ENCODE peak calls at places on chromosome 11, in eight cellular contexts. O, D, U, B, L, N, J and I are unnamed samples.
A peak's percentile ranks its signal among the peaks of the same experiment; 100 is the strongest.

GRCh38 chr11:12771875-12772274 is 97.7 kb downstream of the TEAD1 start:
- DNase-seq in N (no peak), B (peak; percentile 15), J (no peak), O (no peak), L (no peak), U (no peak), D (peak; percentile 25), I (no peak)

GRCh38 chr11:113193077-113193476 is 121.3 kb upstream of the TTC12 start:
- DNase-seq in U (no peak), B (no peak), L (no peak), O (no peak), J (no peak), N (no peak), D (no peak), I (no peak)

GRCh38 chr11:2581931-2582435 is 117.8 kb downstream of the KCNQ1OT1 start:
- DNase-seq in O (no peak), D (no peak), B (no peak), U (no peak), N (no peak), J (no peak), L (no peak), I (no peak)

GRCh38 chr11:12587333-12587997 is 86.8 kb upstream of the TEAD1 start:
- DNase-seq in B (no peak), L (no peak), U (no peak), O (no peak), D (no peak), N (no peak), J (no peak), I (no peak)

GRCh38 chr11:114285599-114285998 is 10.6 kb upstream of the NNMT start:
- DNase-seq in D (no peak), N (no peak), B (no peak), O (no peak), L (no peak), U (no peak), J (no peak), I (no peak)

GRCh38 chr11:110463153-110463552 is 33.4 kb downstream of the FDX1 start:
- DNase-seq in U (peak; percentile 24), B (no peak), D (peak; percentile 12), N (peak; percentile 23), O (no peak), L (no peak), J (peak; percentile 35), I (no peak)

GRCh38 chr11:59403546-59403945 is 22.7 kb downstream of the OR5A2 start:
- DNase-seq in U (no peak), O (no peak), L (no peak), B (no peak), J (no peak), N (no peak), D (no peak), I (no peak)

GRCh38 chr11:121722431-121723256 is 269.9 kb upstream of the SORL1-AS1 start:
- DNase-seq in J (peak; percentile 44), D (peak; percentile 53), L (peak; percentile 82), B (peak; percentile 10), N (no peak), O (no peak), U (peak; percentile 76), I (no peak)

GRCh38 chr11:11975201-11976092 is 33.0 kb downstream of the DKK3 start:
- DNase-seq in B (no peak), L (no peak), D (no peak), O (no peak), J (no peak), N (no peak), U (no peak), I (no peak)

GRCh38 chr11:65554057-65554818 is 3.9 kb downstream of the LTBP3 start:
- DNase-seq in D (no peak), J (no peak), O (no peak), B (no peak), U (no peak), N (no peak), L (no peak), I (no peak)

GRCh38 chr11:69483170-69483569 is 1.7 kb downstream of the LINC01488 start:
- DNase-seq in B (no peak), D (no peak), U (no peak), J (no peak), O (no peak), N (no peak), L (no peak), I (no peak)